ENCODE peak calls at places on chromosomes 6 and 20, in five cellular contexts. F is cardiac fibroblast, A is gastrocnemius medialis, N is cardiac muscle cell, J is upper lobe of right lung. D is an unnamed sample.

GRCh38 chr20:38158701-38159325 is 6.3 kb downstream of the TGM2 start:
- DNase-seq in J (no peak), F (peak; percentile 59), N (peak; percentile 59), A (no peak), D (no peak)

GRCh38 chr6:44738652-44739141 is 351.2 kb downstream of the CDC5L start:
- DNase-seq in A (peak; percentile 25), N (peak; percentile 84), F (peak; percentile 72), J (no peak), D (peak; percentile 50)

GRCh38 chr6:136408205-136408604 is 118.6 kb upstream of the BCLAF1 start:
- DNase-seq in J (no peak), A (no peak), N (peak; percentile 40), F (peak; percentile 34), D (peak; percentile 40)

GRCh38 chr6:165306955-165307354 is 2.5 kb downstream of the C6orf118 start:
- DNase-seq in F (no peak), N (no peak), A (no peak), J (no peak), D (no peak)

GRCh38 chr6:17892097-17892686 is 95.2 kb downstream of the KIF13A start:
- DNase-seq in A (no peak), N (no peak), F (no peak), J (no peak), D (no peak)

GRCh38 chr20:24899153-24899552 is 49.9 kb upstream of the CST7 start:
- DNase-seq in J (no peak), A (no peak), N (no peak), F (no peak), D (no peak)

GRCh38 chr20:61047515-61047914 is 204.5 kb upstream of the CDH4 start:
- DNase-seq in N (no peak), F (no peak), A (no peak), J (no peak), D (no peak)

GRCh38 chr6:11615214-11615602 is 77.7 kb downstream of the TMEM170B start:
- DNase-seq in A (no peak), N (no peak), F (no peak), J (no peak), D (peak; percentile 47)

GRCh38 chr6:135703621-135704020 is 147.9 kb upstream of the PDE7B start:
- DNase-seq in J (no peak), N (peak; percentile 43), A (no peak), F (peak; percentile 5), D (no peak)

GRCh38 chr20:58169441-58169840 is 59.0 kb downstream of the ANKRD60 start:
- DNase-seq in F (no peak), J (no peak), A (no peak), N (no peak), D (peak; percentile 5)

GRCh38 chr20:18190466-18191233 is 53.0 kb downstream of the KAT14 start:
- DNase-seq in F (no peak), N (no peak), A (no peak), J (no peak), D (no peak)

GRCh38 chr6:130629640-130630039 is 197.6 kb upstream of the SMLR1 start:
- DNase-seq in J (no peak), A (no peak), N (no peak), F (no peak), D (no peak)

GRCh38 chr6:170438402-170438753 is 114.7 kb downstream of the PSMB1 start:
- DNase-seq in J (peak; percentile 88), A (peak; percentile 98), N (peak; percentile 97), F (peak; percentile 98), D (peak; percentile 97)

GRCh38 chr20:11952621-11953020 is 34.9 kb downstream of the BTBD3 start:
- DNase-seq in J (no peak), N (no peak), A (no peak), F (no peak), D (no peak)

GRCh38 chr6:70270287-70271005 is 32.4 kb downstream of the COL9A1 start:
- DNase-seq in J (no peak), F (no peak), A (no peak), N (no peak), D (no peak)

GRCh38 chr6:116371384-116372209 is 850 bp downstream of the DSE start:
- DNase-seq in F (peak; percentile 90), A (peak; percentile 67), J (peak; percentile 84), N (peak; percentile 92), D (peak; percentile 89)

GRCh38 chr6:163354085-163354484 is 60.4 kb upstream of the QKI start:
- DNase-seq in F (peak; percentile 85), J (no peak), N (peak; percentile 87), A (no peak), D (peak; percentile 15)

GRCh38 chr6:71529026-71529425 is 240.4 kb downstream of the OGFRL1 start:
- DNase-seq in J (no peak), F (no peak), N (no peak), A (no peak), D (no peak)

GRCh38 chr20:3738109-3739053 is 5.9 kb downstream of the HSPA12B start:
- DNase-seq in A (no peak), F (peak; percentile 14), N (no peak), J (no peak), D (no peak)

GRCh38 chr20:33667245-33668086 is 723 bp downstream of the ACTL10 start:
- DNase-seq in N (peak; percentile 86), A (peak; percentile 55), J (peak; percentile 86), F (peak; percentile 82), D (peak; percentile 74)

GRCh38 chr20:57434390-57434700 is 43.1 kb downstream of the RBM38 start:
- DNase-seq in J (no peak), N (no peak), F (no peak), A (no peak), D (no peak)

GRCh38 chr20:3887870-3888614 is 1.1 kb upstream of the PANK2 start:
- DNase-seq in N (no peak), A (no peak), F (peak; percentile 47), J (no peak), D (no peak)

GRCh38 chr6:31575335-31575901 is at the start of gene TNF:
- DNase-seq in N (no peak), F (no peak), A (peak; percentile 51), J (peak; percentile 69), D (no peak)

GRCh38 chr6:11343963-11344714 is 111.7 kb upstream of the NEDD9 start:
- DNase-seq in A (no peak), N (no peak), F (no peak), J (no peak), D (no peak)

GRCh38 chr6:166393535-166393823 is 10.7 kb upstream of the MPC1 start:
- DNase-seq in F (no peak), J (no peak), A (no peak), N (no peak), D (no peak)

DNA sequence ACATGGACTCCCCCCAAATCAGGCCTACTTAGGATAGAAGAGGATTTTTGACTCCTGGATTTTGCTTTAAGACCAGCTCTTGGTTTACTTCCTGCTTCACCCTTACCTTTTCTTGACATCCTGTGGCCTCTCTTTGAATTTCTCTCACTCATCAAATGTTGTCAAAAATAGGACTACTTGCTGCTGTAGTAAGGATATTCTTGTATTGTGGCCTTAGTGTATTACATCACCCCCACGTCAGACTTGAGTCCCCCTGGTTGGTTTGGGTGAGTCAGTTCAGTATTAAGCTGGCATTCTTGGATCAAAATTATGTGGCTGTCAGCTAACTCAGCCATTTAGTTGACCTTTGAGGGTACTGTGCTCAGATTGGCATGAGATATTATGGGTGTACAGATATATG is 1.1 kb downstream of the TPX2 start:
- DNase-seq in N (peak; percentile 57), F (peak; percentile 60), A (no peak), J (no peak), D (peak; percentile 70)
- H3K4me3 ChIP-seq in N (peak overlapping the region; percentile 47), F (peak overlapping the region; percentile 97), A (no peak overlapping the region), J (no peak overlapping the region), D (peak overlapping the region; percentile 95)

DNA sequence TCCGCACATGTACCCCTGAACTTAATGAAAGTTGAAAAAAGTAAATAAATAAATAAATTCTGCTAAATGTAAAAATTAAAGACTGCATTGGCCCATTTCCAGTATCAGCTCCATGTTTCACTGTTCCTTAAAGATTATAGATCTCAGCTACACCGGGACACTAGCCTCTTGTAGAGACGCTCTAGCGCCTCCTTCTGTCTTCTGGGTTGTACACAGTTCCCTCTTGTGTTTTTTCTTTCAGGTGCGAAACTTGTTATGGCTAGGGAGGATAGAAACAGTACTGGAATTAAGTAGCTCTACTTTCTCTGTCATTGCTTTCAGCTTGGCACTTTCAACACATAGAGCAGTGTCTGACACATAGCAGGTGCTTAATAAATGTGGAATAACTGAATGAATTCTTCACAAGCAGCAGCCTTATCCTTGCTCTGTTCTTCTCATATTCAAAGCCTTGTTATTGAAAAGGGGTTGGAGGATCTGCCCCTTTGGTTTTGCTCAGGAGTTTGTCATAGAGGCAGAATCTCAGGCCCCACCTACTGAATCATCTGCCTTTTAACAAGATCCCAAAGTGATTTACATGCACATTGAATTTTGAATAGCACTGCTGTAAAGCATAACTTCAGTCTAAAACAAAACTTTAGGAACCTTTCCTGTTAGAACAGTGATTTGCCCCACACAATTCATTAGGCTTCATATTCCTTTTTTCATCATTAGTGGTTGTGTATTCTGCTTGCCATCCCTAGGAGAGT is 92.3 kb downstream of the FIG4 start:
- DNase-seq in A (no peak), F (no peak), N (peak; percentile 41), J (no peak), D (peak; percentile 17)
- TF ChIP-seq CTCF in A (peak; percentile 5), F (peak; percentile 55), N (peak; percentile 50), J (peak; percentile 21), D (peak; percentile 21)

GRCh38 chr6:27250277-27250954 is 2.9 kb downstream of the PRSS16 start:
- DNase-seq in A (no peak), J (no peak), N (no peak), F (no peak), D (no peak)

GRCh38 chr6:27254566-27254965 is 7.1 kb downstream of the PRSS16 start:
- DNase-seq in A (no peak), N (no peak), J (no peak), F (no peak), D (no peak)

GRCh38 chr6:27250955-27251671 is 3.6 kb downstream of the PRSS16 start:
- DNase-seq in A (no peak), N (peak; percentile 63), F (peak; percentile 36), J (peak; percentile 97), D (no peak)

GRCh38 chr6:27248783-27249182 is 1.3 kb downstream of the PRSS16 start:
- DNase-seq in J (no peak), N (no peak), F (no peak), A (no peak), D (no peak)

DNA sequence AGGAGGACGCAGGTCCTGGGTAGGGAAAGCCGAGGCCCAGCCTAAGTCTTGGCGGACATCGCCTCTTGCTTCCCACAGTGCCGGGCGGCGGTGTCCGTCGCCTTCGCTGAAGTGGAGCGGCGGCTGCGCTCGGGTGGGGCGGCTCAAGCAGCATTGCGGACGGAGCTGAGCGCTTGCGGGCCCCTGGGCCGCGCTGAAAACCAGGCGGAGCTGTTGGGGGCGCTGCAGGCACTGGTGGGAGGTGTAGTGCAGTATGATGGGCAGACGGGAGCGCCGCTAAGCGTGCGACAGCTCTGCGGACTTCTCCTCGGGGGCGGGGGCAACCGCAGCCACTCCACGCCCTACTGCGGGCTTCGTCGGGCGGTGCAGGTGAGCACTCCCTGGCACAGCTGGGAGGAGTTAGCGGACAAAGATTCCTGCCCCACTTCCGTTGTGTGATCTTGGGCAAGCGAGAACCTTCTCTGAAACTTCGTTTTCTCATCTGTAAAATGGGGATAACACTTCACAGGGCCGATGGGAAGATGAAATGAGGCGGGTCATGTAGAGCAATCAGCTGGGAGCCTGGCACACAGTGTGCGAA is 4.3 kb downstream of the PRSS16 start:
- DNase-seq in J (peak; percentile 94), F (peak; percentile 52), A (no peak), N (peak; percentile 76), D (peak; percentile 20)
- H3K4me3 ChIP-seq in J (peak overlapping the region; percentile 60), F (peak overlapping the region; percentile 51), A (peak overlapping the region; percentile 42), N (peak overlapping the region; percentile 60), D (peak overlapping the region; percentile 53)

DNA sequence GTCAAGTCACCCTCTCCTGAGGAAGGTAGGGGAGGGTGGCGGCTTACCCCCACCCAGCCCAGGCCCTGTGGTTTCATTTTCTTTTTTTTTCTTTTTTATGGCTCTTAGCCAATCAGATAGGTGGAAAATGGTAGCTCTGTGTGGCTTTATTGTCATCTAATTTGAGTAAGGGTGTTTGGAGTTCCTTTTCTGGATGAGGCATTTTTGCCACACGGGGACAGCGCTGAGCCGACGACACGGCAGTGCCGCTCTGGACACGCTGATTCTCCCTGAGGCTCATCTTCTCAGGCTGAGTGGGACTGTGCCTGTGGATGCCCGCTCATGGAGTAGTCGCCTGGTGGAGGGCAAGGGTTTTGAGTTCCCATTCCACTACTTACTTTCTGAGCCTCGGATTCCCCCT is 37.6 kb upstream of the ANGPT4 start:
- DNase-seq in F (no peak), A (no peak), J (no peak), N (peak; percentile 14), D (no peak)
- TF ChIP-seq CTCF in F (peak; percentile 13), A (no peak), J (no peak), N (peak; percentile 48), D (no peak)

D was measured in fibroblast of the aortic adventitia.